ENCODE peak calls at places on chromosomes 13 and 19, in four cellular contexts. F, U, G and K are unnamed samples.

GRCh38 chr19:16315825-16316505 is 8.7 kb upstream of the KLF2 start:
- DNase-seq in U (no peak), G (peak; percentile 97), F (no peak), K (no peak)

GRCh38 chr13:58906329-58907007 is 1257.3 kb downstream of the DIAPH3 start:
- DNase-seq in U (no peak), G (no peak), F (no peak), K (no peak)

GRCh38 chr13:20702945-20703784 is at the start of gene IL17D:
- DNase-seq in U (no peak), G (peak; percentile 34), F (no peak), K (peak; percentile 73)

GRCh38 chr13:49400755-49401659 is 42.9 kb downstream of the CAB39L start:
- DNase-seq in U (no peak), F (no peak), G (peak; percentile 46), K (peak; percentile 83)

GRCh38 chr19:29809795-29810503 is 1.8 kb upstream of the CCNE1 start:
- DNase-seq in G (no peak), F (no peak), U (no peak), K (no peak)

GRCh38 chr13:75947448-75947847 is 311.3 kb downstream of the LMO7 start:
- DNase-seq in G (no peak), U (no peak), F (no peak), K (no peak)

GRCh38 chr13:98450012-98450411 is 126.9 kb downstream of the STK24 start:
- DNase-seq in G (no peak), F (no peak), U (no peak), K (no peak)

GRCh38 chr19:17950310-17951150 is 16.4 kb upstream of the KCNN1 start:
- DNase-seq in F (no peak), G (no peak), U (peak; percentile 22), K (no peak)

GRCh38 chr19:4591296-4591695 is 31.8 kb upstream of the SEMA6B start:
- DNase-seq in G (no peak), F (no peak), U (no peak), K (no peak)

GRCh38 chr13:28744091-28744536 is 25.3 kb upstream of the SLC46A3 start:
- DNase-seq in G (peak; percentile 81), F (no peak), U (no peak), K (no peak)

GRCh38 chr13:111431241-111431640 is 110.8 kb downstream of the TEX29 start:
- DNase-seq in G (no peak), U (no peak), F (peak; percentile 41), K (no peak)

GRCh38 chr13:100826441-100826840 is 151.8 kb upstream of the TMTC4 start:
- DNase-seq in F (no peak), U (no peak), G (no peak), K (no peak)

GRCh38 chr13:49890376-49890775 is 45.8 kb downstream of the SPRYD7 start:
- DNase-seq in U (no peak), G (no peak), F (no peak), K (no peak)

GRCh38 chr19:18109731-18110671 is 12.4 kb downstream of the MAST3 start:
- DNase-seq in F (no peak), G (peak; percentile 34), U (no peak), K (peak; percentile 78)

GRCh38 chr19:10431254-10431942 is 11.1 kb downstream of the PDE4A start:
- DNase-seq in F (no peak), U (no peak), G (no peak), K (peak; percentile 62)

GRCh38 chr13:85040176-85040660 is 759.0 kb downstream of the SLITRK6 start:
- DNase-seq in F (no peak), G (no peak), U (no peak), K (no peak)

GRCh38 chr19:15869109-15869555 is 28.7 kb downstream of the CYP4F2 start:
- DNase-seq in F (peak; percentile 97), G (peak; percentile 26), U (peak; percentile 7), K (peak; percentile 44)

GRCh38 chr19:57773488-57773887 is 4.0 kb downstream of the ZNF586 start:
- DNase-seq in G (no peak), F (no peak), U (no peak), K (no peak)

GRCh38 chr13:99062593-99062992 is 84.7 kb upstream of the DOCK9 start:
- DNase-seq in U (no peak), F (peak; percentile 54), G (peak; percentile 60), K (no peak)

GRCh38 chr19:12984683-12985048 is 10.6 kb upstream of the NFIX start:
- DNase-seq in U (no peak), F (no peak), G (no peak), K (no peak)

GRCh38 chr13:60431108-60431700 is 34.2 kb downstream of the TDRD3 start:
- DNase-seq in U (no peak), G (peak; percentile 59), F (peak; percentile 69), K (peak; percentile 81)

GRCh38 chr13:42991892-42992584 is at the start of gene EPSTI1:
- DNase-seq in F (no peak), G (peak; percentile 90), U (peak; percentile 52), K (peak; percentile 85)

GRCh38 chr19:18194554-18195238 is 1.7 kb downstream of the MPV17L2 start:
- DNase-seq in F (no peak), U (no peak), G (peak; percentile 36), K (peak; percentile 80)

GRCh38 chr13:93352616-93353015 is 126.0 kb downstream of the GPC6 start:
- DNase-seq in G (no peak), U (no peak), F (no peak), K (no peak)

GRCh38 chr13:100738176-100738855 is 63.7 kb upstream of the TMTC4 start:
- DNase-seq in U (no peak), G (no peak), F (no peak), K (no peak)

GRCh38 chr13:99191900-99192399 is 8.7 kb upstream of the UBAC2 start:
- DNase-seq in U (no peak), G (peak; percentile 18), F (no peak), K (no peak)

GRCh38 chr13:52832268-52832667 is 16.2 kb downstream of the PCDH8 start:
- DNase-seq in U (no peak), G (no peak), F (peak; percentile 90), K (peak; percentile 12)

GRCh38 chr19:39100500-39101166 is 16.5 kb downstream of the ACP7 start:
- DNase-seq in G (no peak), U (no peak), F (no peak), K (no peak)

GRCh38 chr13:111907341-111907880 is 159.5 kb upstream of the SOX1 start:
- DNase-seq in G (no peak), F (no peak), U (no peak), K (no peak)

GRCh38 chr13:59356607-59357006 is 807.1 kb downstream of the DIAPH3 start:
- DNase-seq in F (no peak), U (no peak), G (peak; percentile 28), K (no peak)

GRCh38 chr19:45766919-45767346 is 2.1 kb downstream of the SIX5 start:
- DNase-seq in G (peak; percentile 41), F (no peak), U (no peak), K (no peak)